ENCODE peak calls at places on chromosomes 1 and 21, in four cellular contexts. C, X, P and H are unnamed samples.

GRCh38 chr1:1703796-1704195 is 11.2 kb upstream of the SLC35E2B start:
- DNase-seq in C (no peak), X (no peak), P (peak), H (no peak)

GRCh38 chr1:211705439-211706205 is 30.2 kb upstream of the NEK2 start:
- DNase-seq in C (peak), X (no peak), P (no peak), H (no peak)

GRCh38 chr1:156386949-156387898 is 18.2 kb downstream of the RHBG start:
- DNase-seq in C (no peak), X (no peak), P (no peak), H (no peak)

GRCh38 chr21:36773111-36773510 is 74.2 kb downstream of the SIM2 start:
- DNase-seq in C (peak), X (no peak), P (peak), H (peak)

GRCh38 chr21:38249256-38249655 is 7.5 kb upstream of the KCNJ15 start:
- DNase-seq in C (no peak), X (no peak), P (no peak), H (no peak)

GRCh38 chr1:224851850-224852261 is 77.6 kb upstream of the DNAH14 start:
- DNase-seq in C (no peak), X (no peak), P (no peak), H (no peak)

GRCh38 chr1:232221790-232222499 is 408.0 kb downstream of the SIPA1L2 start:
- DNase-seq in C (peak), X (peak), P (no peak), H (no peak)

GRCh38 chr1:177077734-177078489 is 86.6 kb downstream of the ASTN1 start:
- DNase-seq in C (peak), X (no peak), P (no peak), H (no peak)

GRCh38 chr1:156392427-156392826 is 23.4 kb downstream of the RHBG start:
- DNase-seq in C (no peak), X (no peak), P (no peak), H (no peak)

GRCh38 chr1:3438661-3439180 is 15.7 kb upstream of the ARHGEF16 start:
- DNase-seq in C (no peak), X (no peak), P (peak), H (no peak)

GRCh38 chr1:118947790-118948189 is 40.4 kb downstream of the TBX15 start:
- DNase-seq in C (peak), X (no peak), P (no peak), H (no peak)

GRCh38 chr1:41400235-41400634 is 39.0 kb downstream of the FOXO6 start:
- DNase-seq in C (no peak), X (no peak), P (no peak), H (no peak)

GRCh38 chr1:226128487-226129075 is 58.0 kb downstream of the ACBD3 start:
- DNase-seq in C (peak), X (no peak), P (no peak), H (no peak)

GRCh38 chr1:202107321-202107761 is 15.4 kb upstream of the GPR37L1 start:
- DNase-seq in C (no peak), X (no peak), P (peak), H (peak)

GRCh38 chr1:6251233-6251632 is 7.3 kb downstream of the HES3 start:
- DNase-seq in C (no peak), X (no peak), P (no peak), H (no peak)

GRCh38 chr21:37642493-37642892 is 273.8 kb downstream of the KCNJ6 start:
- DNase-seq in C (no peak), X (no peak), P (no peak), H (no peak)

GRCh38 chr1:64654519-64655341 is 90.1 kb upstream of the RAVER2 start:
- DNase-seq in C (peak), X (no peak), P (no peak), H (no peak)

GRCh38 chr1:42206164-42206563 is 41.6 kb upstream of the GUCA2A start:
- DNase-seq in C (no peak), X (no peak), P (no peak), H (no peak)

GRCh38 chr1:2044510-2045319 is 5.5 kb upstream of the PRKCZ start:
- DNase-seq in C (peak), X (no peak), P (peak), H (peak)

GRCh38 chr1:96721053-96721381 is 567 bp upstream of the PTBP2 start:
- DNase-seq in C (no peak), X (peak), P (no peak), H (no peak)

GRCh38 chr21:28885853-28886177 is 106.9 kb downstream of the LTN1 start:
- DNase-seq in C (peak), X (no peak), P (no peak), H (no peak)

GRCh38 chr1:15994081-15994480 is 10.0 kb upstream of the SRARP start:
- DNase-seq in C (no peak), X (no peak), P (no peak), H (no peak)

GRCh38 chr1:15991427-15992186 is 12.4 kb upstream of the SRARP start:
- DNase-seq in C (no peak), X (no peak), P (no peak), H (no peak)

GRCh38 chr1:15992582-15993500 is 11.2 kb upstream of the SRARP start:
- DNase-seq in C (no peak), X (no peak), P (no peak), H (no peak)

GRCh38 chr1:15993666-15994065 is 10.4 kb upstream of the SRARP start:
- DNase-seq in C (no peak), X (no peak), P (no peak), H (no peak)

DNA sequence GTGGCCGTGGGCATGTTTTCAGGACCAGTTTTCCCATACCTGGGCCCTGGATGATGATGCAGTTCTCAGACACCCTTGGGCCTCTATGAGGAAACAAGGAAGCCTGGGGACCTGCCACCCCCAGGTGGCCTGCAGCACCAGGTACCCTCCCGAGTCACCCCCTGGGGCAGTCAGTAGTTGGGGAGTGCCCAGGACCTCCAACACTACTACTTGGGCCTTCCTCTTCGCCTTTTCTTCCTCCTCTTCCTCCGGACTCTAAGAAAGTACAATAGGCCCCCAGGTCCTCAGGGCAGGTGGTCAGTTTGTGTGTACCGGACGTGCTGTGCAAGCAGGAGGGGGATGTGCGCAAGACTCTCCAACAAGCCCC is 11.9 kb upstream of the SRARP start:
- DNase-seq in C (no peak), X (no peak), P (no peak), H (no peak)
- H3K27ac ChIP-seq in C (no peak), X (no peak), P (no peak), H (no peak)

GRCh38 chr21:43735236-43736091 is 16.5 kb downstream of the PDXK start:
- DNase-seq in C (no peak), X (no peak), P (no peak), H (no peak)
- H3K4me3 ChIP-seq in C (no peak), X (no peak), P (no peak), H (no peak)

GRCh38 chr1:71850515-71850914 is 431.8 kb downstream of the NEGR1 start:
- DNase-seq in C (no peak), X (no peak), P (no peak), H (no peak)
- H3K27ac ChIP-seq in C (no peak), X (no peak), P (no peak), H (no peak)

DNA sequence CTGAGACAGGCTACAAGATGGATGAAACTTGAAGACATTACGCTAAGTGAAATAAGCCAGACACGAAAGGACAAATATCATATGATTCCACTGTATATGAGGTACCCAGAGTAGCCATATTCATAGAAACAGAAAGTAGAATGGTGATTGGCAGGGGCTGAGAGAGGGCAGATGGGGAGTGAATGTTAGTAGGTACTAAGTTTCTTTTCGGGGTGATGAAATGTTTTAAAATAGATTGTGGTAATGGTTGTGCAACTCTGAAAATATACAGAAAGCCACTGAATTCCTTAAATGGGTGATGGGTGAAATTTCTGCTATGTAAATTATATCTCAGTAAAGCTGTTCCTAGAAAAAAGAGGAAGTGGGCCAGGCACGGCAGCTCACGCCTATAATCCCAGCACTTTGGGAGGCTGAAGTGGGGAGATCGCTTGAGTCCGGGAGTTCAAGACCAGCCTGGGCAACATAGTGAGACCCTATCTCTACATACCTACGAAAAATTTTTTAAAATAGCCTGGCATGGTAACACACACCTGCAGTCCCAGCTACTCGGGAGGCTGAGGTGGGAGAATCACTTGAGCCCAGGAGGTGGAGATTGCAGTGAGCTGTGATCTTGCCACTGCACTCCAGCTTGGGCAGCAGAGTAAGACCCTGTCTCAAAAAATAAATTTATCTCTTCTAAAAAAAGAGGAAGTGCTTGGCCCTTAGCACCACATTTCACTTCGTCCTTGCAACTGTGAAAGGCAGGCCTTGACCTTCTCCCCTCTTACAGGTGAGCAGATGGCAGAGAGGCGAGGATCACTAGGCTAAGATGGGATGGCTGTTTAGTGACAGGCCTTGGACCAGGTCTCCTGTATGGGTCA is 16.0 kb downstream of the SLC27A3 start:
- DNase-seq in C (peak), X (no peak), P (no peak), H (no peak)
- H3K4me3 ChIP-seq in C (peak), X (no peak), P (no peak), H (peak)

DNA sequence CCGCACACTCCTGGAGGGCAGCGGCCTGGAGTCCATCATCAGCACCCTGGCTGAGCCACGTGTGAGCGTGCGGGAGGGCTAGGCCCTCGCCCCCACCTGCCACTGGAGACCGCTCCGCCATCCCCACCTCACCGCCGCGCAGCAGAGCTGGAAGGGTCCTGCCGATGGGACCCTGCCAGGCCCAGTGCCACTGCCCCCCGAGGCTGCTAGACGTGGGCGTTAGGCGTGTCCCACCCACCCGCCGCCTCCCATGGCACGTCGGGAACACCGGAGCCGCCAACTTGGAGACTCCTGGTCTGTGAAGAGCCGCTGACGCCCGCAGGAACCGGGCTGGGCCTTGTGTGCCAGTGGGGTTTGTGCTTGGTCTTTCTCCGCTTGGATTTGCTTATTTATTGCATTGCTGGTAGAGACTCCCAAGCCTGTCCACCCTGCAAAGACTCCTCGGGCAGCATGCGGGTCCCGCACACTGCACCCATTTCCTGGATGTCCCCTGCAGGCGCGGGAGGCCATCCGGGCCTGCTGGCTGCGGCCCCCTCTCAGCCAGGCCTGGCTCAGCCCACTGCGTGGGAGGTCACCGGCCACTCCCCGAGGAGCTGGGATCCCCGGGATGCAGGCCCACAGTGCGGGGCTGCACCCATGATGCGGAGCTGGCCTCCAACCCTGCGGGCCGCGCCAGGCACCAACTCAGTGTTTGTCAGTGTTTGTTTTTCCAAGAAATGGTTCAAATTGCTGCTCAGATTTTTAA is 6.0 kb downstream of the LY9 start:
- DNase-seq in C (no peak), X (no peak), P (no peak), H (no peak)
- H3K27ac ChIP-seq in C (no peak), X (no peak), P (no peak), H (no peak)